ENCODE peak calls at places on chromosomes 6 and 20, in four cellular contexts. B is adrenal gland, F is K562, L is spleen. Y is an unnamed sample.
A peak's percentile ranks its signal among the peaks of the same experiment; 100 is the strongest.

GRCh38 chr6:118651282-118652050 is at the start of gene CEP85L:
- DNase-seq in B (peak; percentile 95), F (peak; percentile 93), L (peak; percentile 98), Y (peak; percentile 95)

GRCh38 chr6:10995114-10995707 is 48.9 kb downstream of the ELOVL2 start:
- DNase-seq in B (no peak), F (no peak), L (no peak), Y (no peak)

GRCh38 chr6:128963561-128963960 is 80.6 kb downstream of the LAMA2 start:
- DNase-seq in B (no peak), F (no peak), L (no peak), Y (no peak)

GRCh38 chr6:61558796-61559195 is 727.2 kb downstream of the KHDRBS2 start:
- DNase-seq in B (no peak), F (no peak), L (no peak), Y (no peak)

GRCh38 chr20:38270869-38271608 is 10.5 kb upstream of the KIAA1755 start:
- DNase-seq in B (no peak), F (no peak), L (no peak), Y (peak; percentile 77)

GRCh38 chr6:154848580-154848979 is 115.4 kb downstream of the SCAF8 start:
- DNase-seq in B (no peak), F (no peak), L (no peak), Y (no peak)

GRCh38 chr6:63804381-63804956 is 168.9 kb downstream of the PHF3 start:
- DNase-seq in B (no peak), F (no peak), L (no peak), Y (no peak)

GRCh38 chr20:1632228-1632577 is 12.4 kb upstream of the SIRPB1 start:
- DNase-seq in B (no peak), F (no peak), L (peak; percentile 64), Y (no peak)

GRCh38 chr20:41716436-41716835 is 98.3 kb upstream of the CHD6 start:
- DNase-seq in B (no peak), F (no peak), L (no peak), Y (no peak)

GRCh38 chr6:118309337-118310093 is 238.6 kb upstream of the PLN start:
- DNase-seq in B (no peak), F (no peak), L (no peak), Y (no peak)

GRCh38 chr6:46323312-46323965 is 152.7 kb upstream of the ENPP5 start:
- DNase-seq in B (peak; percentile 77), F (no peak), L (no peak), Y (no peak)

GRCh38 chr6:3753228-3753795 is 1.8 kb upstream of the PXDC1 start:
- DNase-seq in B (peak; percentile 3), F (no peak), L (no peak), Y (no peak)
- TF ChIP-seq POLR2A in B (no peak), F (no peak), L (peak; percentile 58), Y (no peak)

GRCh38 chr6:35587167-35587566 is 74.5 kb upstream of the TULP1 start:
- DNase-seq in B (no peak), F (no peak), L (no peak), Y (no peak)
- H3K27ac ChIP-seq in B (no peak overlapping the region), F (no peak overlapping the region), L (peak overlapping the region; percentile 16), Y (peak overlapping the region; percentile 94)

GRCh38 chr6:31114540-31114876 is at the start of gene PSORS1C1:
- DNase-seq in B (peak; percentile 90), F (no peak), L (peak; percentile 63), Y (peak; percentile 97)
- TF ChIP-seq POLR2A in B (no peak), F (no peak), L (no peak), Y (no peak)

DNA sequence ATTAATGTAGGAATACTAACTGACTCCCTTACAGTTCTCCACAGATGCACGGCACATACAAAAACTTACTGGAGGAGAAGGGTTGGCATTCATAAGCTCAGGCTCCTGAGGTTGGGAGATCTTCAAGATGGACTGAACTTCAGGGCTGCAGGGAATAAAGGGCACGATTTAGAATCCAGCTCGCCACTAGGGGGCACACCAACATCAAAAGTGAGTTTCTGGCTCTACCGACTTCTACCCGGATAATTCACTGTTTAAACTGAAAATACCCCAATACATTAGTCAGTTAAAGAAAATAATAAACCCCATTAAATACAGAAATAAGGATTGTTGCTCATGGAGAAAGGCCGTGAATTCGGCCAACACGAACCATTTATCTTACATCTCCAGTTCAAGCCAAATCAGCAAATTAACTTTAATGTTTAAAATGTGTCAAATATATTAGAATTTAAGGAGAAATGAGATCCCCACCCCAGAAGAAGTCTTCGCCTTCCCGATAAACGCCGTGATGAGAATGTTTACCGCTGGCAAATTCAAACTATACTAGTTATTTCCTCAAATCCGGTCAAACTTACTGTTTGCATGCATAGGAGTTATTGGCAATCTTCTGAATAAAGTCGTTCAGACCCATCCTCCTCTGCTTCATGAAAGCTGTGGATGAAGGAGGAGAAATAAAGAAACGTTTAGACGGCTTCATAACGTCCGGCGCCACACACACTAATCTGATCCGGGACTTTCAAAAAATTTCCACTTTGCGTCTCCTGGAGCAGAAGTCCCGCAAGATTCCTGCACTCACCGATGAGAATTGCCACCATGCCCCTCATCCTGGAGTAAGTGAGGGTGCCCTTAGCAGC is 121.7 kb upstream of the SLC2A12 start:
- DNase-seq in B (peak; percentile 85), F (peak; percentile 89), L (peak; percentile 89), Y (peak; percentile 88)
- H3K27ac ChIP-seq in B (peak overlapping the region; percentile 83), F (peak overlapping the region; percentile 69), L (peak overlapping the region; percentile 97), Y (peak overlapping the region; percentile 97)

DNA sequence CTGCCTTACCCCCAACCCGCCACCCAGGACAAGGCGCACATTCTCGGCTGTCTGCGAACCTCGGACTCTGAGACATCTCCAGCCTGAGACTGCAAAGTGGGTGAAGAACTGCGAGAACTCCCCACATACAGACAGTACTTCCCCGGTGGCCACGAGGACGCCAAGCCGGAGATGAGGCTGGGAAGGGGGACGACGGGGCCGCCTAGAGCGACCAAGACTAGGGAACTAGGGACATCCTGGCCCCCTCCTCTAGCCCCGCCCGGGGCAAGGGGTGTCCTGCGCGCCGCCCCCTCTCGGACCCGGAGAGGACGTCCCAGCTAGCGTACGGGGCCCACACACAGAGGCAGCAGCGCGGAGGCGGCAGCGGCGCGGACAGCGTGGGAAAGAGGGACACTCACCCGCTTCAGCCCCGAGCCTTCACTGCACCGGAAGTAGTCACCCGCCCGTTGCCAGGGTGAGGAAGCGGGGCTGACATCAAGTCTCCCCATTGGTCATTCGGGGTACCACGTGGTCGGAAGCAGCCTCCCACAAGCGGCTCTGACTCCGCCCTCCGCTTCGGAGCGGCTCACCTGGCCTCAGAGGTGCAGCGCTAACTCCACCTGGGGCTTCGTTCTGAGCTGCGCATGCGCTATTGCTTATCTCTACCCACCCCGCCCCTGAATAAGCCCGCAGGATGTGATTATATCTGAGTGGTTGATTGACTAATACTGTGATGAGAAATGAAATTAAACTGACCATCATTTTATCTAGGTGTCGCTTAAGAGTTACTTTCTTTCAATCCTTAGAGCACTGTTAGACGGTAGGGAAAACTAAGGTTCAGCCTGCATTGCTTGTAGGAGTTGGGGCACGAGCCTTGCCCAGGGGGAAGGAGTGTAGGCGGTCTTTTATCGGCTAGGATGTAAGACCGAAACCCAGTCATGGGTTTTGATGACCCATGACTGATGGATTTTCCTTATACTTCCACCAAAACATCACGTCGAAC is at the start of gene TASP1:
- DNase-seq in B (peak; percentile 98), F (peak; percentile 93), L (peak; percentile 98), Y (peak; percentile 98)
- TF ChIP-seq POLR2A in B (no peak), F (peak; percentile 71), L (no peak), Y (no peak)

Y was measured in sigmoid colon.